ENCODE peak calls at places on chromosomes 13 and 19, in five cellular contexts. L, J, D, P and U are unnamed samples.

GRCh38 chr19:49328741-49329140 is 3.8 kb upstream of the SLC6A16 start:
- DNase-seq in L (no peak), J (no peak), D (no peak), P (no peak), U (no peak)

GRCh38 chr13:53144826-53145225 is 116.2 kb downstream of the OLFM4 start:
- DNase-seq in L (no peak), J (no peak), D (no peak), P (no peak), U (no peak)

GRCh38 chr13:102548811-102549210 is 48.0 kb upstream of the TPP2 start:
- DNase-seq in L (no peak), J (no peak), D (no peak), P (no peak), U (no peak)

GRCh38 chr13:39963612-39964011 is 308.1 kb downstream of the COG6 start:
- DNase-seq in L (no peak), J (no peak), D (no peak), P (no peak), U (no peak)

GRCh38 chr19:48477067-48477685 is 8.0 kb downstream of the CYTH2 start:
- DNase-seq in L (no peak), J (no peak), D (no peak), P (no peak), U (no peak)

GRCh38 chr19:49849433-49850220 is 1.3 kb upstream of the PTOV1 start:
- DNase-seq in L (no peak), J (no peak), D (no peak), P (no peak), U (no peak)

GRCh38 chr19:58009666-58010301 is 7.2 kb upstream of the ZNF606 start:
- DNase-seq in L (no peak), J (no peak), D (peak), P (peak), U (peak)

GRCh38 chr19:50214699-50215543 is 11.5 kb downstream of the MYH14 start:
- DNase-seq in L (no peak), J (peak), D (peak), P (no peak), U (peak)

GRCh38 chr13:48222358-48223015 is 10.5 kb upstream of the ITM2B start:
- DNase-seq in L (no peak), J (no peak), D (peak), P (no peak), U (no peak)

GRCh38 chr13:27203854-27204253 is 32.2 kb upstream of the USP12 start:
- DNase-seq in L (no peak), J (no peak), D (no peak), P (no peak), U (no peak)

GRCh38 chr13:41767801-41768200 is 193.1 kb downstream of the VWA8 start:
- DNase-seq in L (no peak), J (no peak), D (no peak), P (no peak), U (peak)

GRCh38 chr13:44452418-44452817 is 78.8 kb downstream of the SERP2 start:
- DNase-seq in L (no peak), J (no peak), D (no peak), P (no peak), U (no peak)

GRCh38 chr19:13493516-13494310 is 12.6 kb downstream of the CACNA1A start:
- DNase-seq in L (no peak), J (no peak), D (no peak), P (no peak), U (no peak)

GRCh38 chr13:28659611-28659970 is 661 bp downstream of the POMP start:
- DNase-seq in L (no peak), J (no peak), D (no peak), P (no peak), U (no peak)

GRCh38 chr13:84543976-84544375 is 661.7 kb upstream of the SLITRK1 start:
- DNase-seq in L (no peak), J (no peak), D (no peak), P (no peak), U (no peak)

GRCh38 chr19:37313335-37313627 is 57.6 kb upstream of the ZNF527 start:
- DNase-seq in L (no peak), J (no peak), D (no peak), P (no peak), U (no peak)

GRCh38 chr19:37304884-37305255 is 66.0 kb upstream of the ZNF527 start:
- DNase-seq in L (no peak), J (no peak), D (no peak), P (no peak), U (no peak)

GRCh38 chr19:37304190-37304883 is 66.6 kb upstream of the ZNF527 start:
- DNase-seq in L (no peak), J (no peak), D (peak), P (no peak), U (no peak)

GRCh38 chr19:37306383-37306963 is 64.4 kb upstream of the ZNF527 start:
- DNase-seq in L (no peak), J (no peak), D (no peak), P (no peak), U (no peak)

GRCh38 chr19:37309834-37310575 is 60.9 kb upstream of the ZNF527 start:
- DNase-seq in L (no peak), J (no peak), D (no peak), P (no peak), U (no peak)
- TF ChIP-seq CTCF in L (no peak), J (no peak), D (no peak), P (no peak), U (no peak)

DNA sequence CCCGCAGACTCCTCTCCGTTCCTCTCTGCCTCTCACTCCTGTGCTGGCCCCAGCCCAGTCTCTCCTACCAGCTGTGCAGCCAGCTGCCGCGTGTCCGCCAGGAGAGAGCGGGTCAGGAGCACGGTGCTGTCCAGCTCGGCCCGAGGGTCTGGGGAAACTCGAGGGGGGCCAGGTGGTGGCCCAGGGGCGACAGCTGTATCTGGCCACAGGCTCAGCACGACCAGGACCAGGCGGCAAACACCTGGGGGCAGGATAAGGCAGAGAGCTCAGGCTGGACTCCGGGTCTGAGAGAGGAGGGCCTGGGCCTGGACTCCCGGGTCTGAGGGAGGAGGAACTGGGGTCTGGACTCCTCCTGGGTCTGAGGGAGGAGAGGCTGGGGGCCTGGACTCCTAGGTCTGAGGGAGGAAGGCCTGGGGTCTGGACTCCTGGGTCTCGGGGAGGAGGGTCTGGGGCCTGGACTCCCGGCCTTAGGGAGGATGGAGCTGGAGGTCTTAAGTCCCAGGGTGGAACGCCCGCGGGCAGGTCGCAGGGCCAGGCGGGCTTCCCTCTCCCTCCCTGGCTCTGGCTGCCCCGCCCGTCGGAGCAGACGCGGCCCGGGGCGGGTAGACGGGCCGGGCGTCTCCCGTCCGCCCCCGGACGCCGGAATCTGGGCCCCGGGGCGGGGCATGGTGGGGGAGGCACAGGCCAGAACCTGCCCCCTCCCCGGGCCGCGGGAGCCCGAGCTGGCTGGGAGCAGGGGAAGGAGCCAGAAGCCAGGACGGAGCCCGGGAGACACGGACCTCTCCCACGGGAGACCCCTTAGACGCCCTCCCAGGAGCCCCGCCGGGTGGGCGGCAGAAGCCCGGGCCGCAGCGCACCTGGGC is 1.3 kb downstream of the IL11 start:
- DNase-seq in L (no peak), J (no peak), D (no peak), P (no peak), U (peak)
- TF ChIP-seq CTCF in L (no peak), J (no peak), D (no peak), P (no peak), U (no peak)

GRCh38 chr13:94553766-94554165 is 42.2 kb downstream of the TGDS start:
- DNase-seq in L (no peak), J (no peak), D (no peak), P (no peak), U (no peak)

GRCh38 chr13:94552095-94552494 is 43.9 kb downstream of the TGDS start:
- DNase-seq in L (no peak), J (no peak), D (no peak), P (no peak), U (no peak)

GRCh38 chr13:94548382-94549240 is 47.3 kb downstream of the TGDS start:
- DNase-seq in L (peak), J (no peak), D (peak), P (peak), U (peak)

GRCh38 chr13:94549241-94550029 is 46.5 kb downstream of the TGDS start:
- DNase-seq in L (peak), J (peak), D (peak), P (peak), U (peak)

GRCh38 chr13:94550030-94550738 is 45.8 kb downstream of the TGDS start:
- DNase-seq in L (peak), J (no peak), D (no peak), P (no peak), U (no peak)
- TF ChIP-seq CTCF in L (no peak), J (no peak), D (no peak), P (no peak), U (no peak)

GRCh38 chr13:111873676-111874178 is 193.2 kb upstream of the SOX1 start:
- DNase-seq in L (no peak), J (no peak), D (no peak), P (no peak), U (no peak)
- TF ChIP-seq CTCF in L (no peak), J (no peak), D (no peak), P (no peak), U (no peak)

GRCh38 chr19:35784401-35785086 is 9.2 kb downstream of the ARHGAP33 start:
- DNase-seq in L (no peak), J (no peak), D (no peak), P (no peak), U (no peak)

GRCh38 chr19:35781650-35782049 is 6.3 kb downstream of the ARHGAP33 start:
- DNase-seq in L (no peak), J (no peak), D (no peak), P (no peak), U (no peak)

GRCh38 chr19:35782589-35782988 is 7.2 kb downstream of the ARHGAP33 start:
- DNase-seq in L (no peak), J (no peak), D (no peak), P (no peak), U (no peak)

GRCh38 chr19:35785087-35785627 is 9.8 kb downstream of the ARHGAP33 start:
- DNase-seq in L (no peak), J (no peak), D (no peak), P (no peak), U (no peak)

GRCh38 chr19:35783469-35784400 is 8.4 kb downstream of the ARHGAP33 start:
- DNase-seq in L (no peak), J (no peak), D (no peak), P (no peak), U (no peak)
- TF ChIP-seq CTCF in L (no peak), J (no peak), D (no peak), P (no peak), U (no peak)

DNA sequence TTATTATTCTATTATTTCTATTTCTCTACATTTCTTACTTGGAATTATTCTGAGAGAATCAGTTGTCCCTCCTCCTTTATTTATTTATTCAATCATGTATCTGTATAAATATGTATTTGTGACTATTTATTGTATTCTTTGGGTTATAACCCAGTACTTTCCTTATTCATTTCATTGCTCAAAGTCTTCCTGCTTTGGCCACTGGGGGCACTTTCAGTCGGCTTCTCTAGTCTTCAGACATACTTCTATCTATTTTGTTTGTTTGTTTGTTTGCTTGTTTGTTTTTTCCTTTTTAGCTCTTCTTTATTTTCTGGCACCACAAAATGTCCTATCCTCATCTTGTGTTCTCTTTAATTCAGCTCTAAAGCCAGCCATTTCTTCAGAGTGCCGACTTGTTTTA is 260.4 kb downstream of the NALCN start:
- DNase-seq in L (no peak), J (no peak), D (no peak), P (no peak), U (no peak)
- TF ChIP-seq CTCF in L (peak), J (peak), D (no peak), P (peak), U (no peak)

DNA sequence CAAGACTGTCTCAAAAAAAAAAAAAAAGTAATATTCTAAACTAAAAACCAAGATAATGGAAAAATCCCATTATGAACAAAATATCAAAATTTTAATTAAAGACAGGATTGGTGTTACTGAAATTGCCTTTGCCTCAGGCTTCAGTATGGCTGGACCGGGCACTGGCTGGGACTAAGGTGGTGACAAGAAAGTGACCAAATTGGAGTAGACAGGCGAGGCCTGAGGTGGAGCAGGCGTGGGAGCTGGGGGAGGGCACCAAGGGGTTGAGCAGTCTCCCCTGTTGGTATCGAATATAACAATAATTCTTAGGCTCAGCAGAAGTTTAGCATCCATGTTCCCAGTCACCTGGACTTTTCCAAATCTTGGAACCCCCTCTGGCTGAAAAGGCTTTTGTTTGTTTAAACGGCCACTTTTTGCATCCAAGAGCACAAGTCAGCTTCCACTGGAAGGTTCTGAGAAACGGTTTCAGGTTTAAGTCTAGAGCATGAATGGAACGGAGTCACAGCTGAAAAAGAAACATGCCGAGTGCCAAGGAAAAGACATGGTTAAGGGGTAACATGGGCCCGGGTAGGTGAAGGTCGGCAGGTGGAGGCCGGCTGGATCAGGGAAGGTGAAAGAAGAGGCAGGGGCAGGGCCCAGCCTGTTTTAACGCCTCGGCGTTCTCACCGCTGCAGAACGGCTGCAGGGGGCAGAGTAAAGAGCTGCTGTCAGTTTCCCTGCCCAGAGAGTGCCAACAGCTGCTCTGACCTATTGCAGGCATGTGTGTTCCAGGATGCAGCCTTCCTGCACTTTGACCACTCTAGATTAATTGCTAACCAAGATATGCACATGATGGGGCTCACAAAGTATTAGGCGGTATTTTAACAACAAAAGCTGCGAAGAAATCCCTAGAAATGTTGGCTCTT is 104.4 kb downstream of the TM9SF2 start:
- DNase-seq in L (no peak), J (no peak), D (peak), P (no peak), U (peak)
- TF ChIP-seq CTCF in L (peak), J (no peak), D (no peak), P (peak), U (no peak)